ENCODE peak calls at places on chromosomes 6 and 20, in seven cellular contexts. H, A, T, N, W, K and P are unnamed samples.
A peak's percentile ranks its signal among the peaks of the same experiment; 100 is the strongest.

GRCh38 chr20:44856847-44857448 is 28.6 kb upstream of the YWHAB start:
- DNase-seq in H (no peak), A (no peak), T (no peak), N (no peak), W (no peak), K (no peak), P (no peak)

GRCh38 chr6:18260448-18261106 is 3.8 kb downstream of the DEK start:
- DNase-seq in H (no peak), A (no peak), T (no peak), N (no peak), W (peak; percentile 48), K (no peak), P (no peak)

GRCh38 chr20:61659652-61660346 is 405.9 kb downstream of the TAF4 start:
- DNase-seq in H (no peak), A (no peak), T (no peak), N (no peak), W (no peak), K (peak; percentile 34), P (no peak)

GRCh38 chr20:33811763-33812672 is 870 bp downstream of the CHMP4B start:
- DNase-seq in H (peak; percentile 66), A (no peak), T (peak; percentile 70), N (no peak), W (no peak), K (peak; percentile 22), P (no peak)

GRCh38 chr6:5730586-5731263 is 276.0 kb downstream of the NRN1 start:
- DNase-seq in H (no peak), A (no peak), T (no peak), N (no peak), W (no peak), K (no peak), P (no peak)

GRCh38 chr20:16714765-16715164 is 15.1 kb upstream of the SNRPB2 start:
- DNase-seq in H (no peak), A (no peak), T (no peak), N (no peak), W (no peak), K (no peak), P (no peak)

GRCh38 chr6:5653801-5654200 is 352.9 kb downstream of the NRN1 start:
- DNase-seq in H (no peak), A (no peak), T (no peak), N (no peak), W (no peak), K (no peak), P (no peak)

GRCh38 chr6:110875548-110876169 is 1.1 kb downstream of the AMD1 start:
- DNase-seq in H (peak; percentile 53), A (peak; percentile 58), T (peak; percentile 58), N (peak; percentile 42), W (peak; percentile 42), K (peak; percentile 66), P (peak; percentile 87)

GRCh38 chr6:81981812-81982211 is 229.3 kb upstream of the TENT5A start:
- DNase-seq in H (no peak), A (no peak), T (no peak), N (no peak), W (no peak), K (no peak), P (no peak)

GRCh38 chr6:39923394-39923793 is 10.9 kb downstream of the MOCS1 start:
- DNase-seq in H (peak; percentile 89), A (no peak), T (no peak), N (no peak), W (no peak), K (no peak), P (no peak)

GRCh38 chr6:127858992-127859391 is 41.9 kb downstream of the THEMIS start:
- DNase-seq in H (no peak), A (no peak), T (no peak), N (no peak), W (no peak), K (no peak), P (no peak)
- TF ChIP-seq CTCF in H (no peak), A (no peak), T (no peak), N (no peak), W (no peak), K (no peak), P (no peak)

GRCh38 chr20:38216201-38216600 is 44.3 kb downstream of the KIAA1755 start:
- DNase-seq in H (no peak), A (no peak), T (no peak), N (no peak), W (no peak), K (no peak), P (no peak)

GRCh38 chr20:38215789-38216182 is 44.7 kb downstream of the KIAA1755 start:
- DNase-seq in H (no peak), A (no peak), T (no peak), N (no peak), W (no peak), K (no peak), P (no peak)

GRCh38 chr20:38214256-38214870 is 46.2 kb downstream of the KIAA1755 start:
- DNase-seq in H (no peak), A (no peak), T (no peak), N (no peak), W (no peak), K (no peak), P (no peak)

GRCh38 chr20:38213607-38213940 is 47.0 kb downstream of the KIAA1755 start:
- DNase-seq in H (no peak), A (no peak), T (no peak), N (no peak), W (no peak), K (no peak), P (no peak)

DNA sequence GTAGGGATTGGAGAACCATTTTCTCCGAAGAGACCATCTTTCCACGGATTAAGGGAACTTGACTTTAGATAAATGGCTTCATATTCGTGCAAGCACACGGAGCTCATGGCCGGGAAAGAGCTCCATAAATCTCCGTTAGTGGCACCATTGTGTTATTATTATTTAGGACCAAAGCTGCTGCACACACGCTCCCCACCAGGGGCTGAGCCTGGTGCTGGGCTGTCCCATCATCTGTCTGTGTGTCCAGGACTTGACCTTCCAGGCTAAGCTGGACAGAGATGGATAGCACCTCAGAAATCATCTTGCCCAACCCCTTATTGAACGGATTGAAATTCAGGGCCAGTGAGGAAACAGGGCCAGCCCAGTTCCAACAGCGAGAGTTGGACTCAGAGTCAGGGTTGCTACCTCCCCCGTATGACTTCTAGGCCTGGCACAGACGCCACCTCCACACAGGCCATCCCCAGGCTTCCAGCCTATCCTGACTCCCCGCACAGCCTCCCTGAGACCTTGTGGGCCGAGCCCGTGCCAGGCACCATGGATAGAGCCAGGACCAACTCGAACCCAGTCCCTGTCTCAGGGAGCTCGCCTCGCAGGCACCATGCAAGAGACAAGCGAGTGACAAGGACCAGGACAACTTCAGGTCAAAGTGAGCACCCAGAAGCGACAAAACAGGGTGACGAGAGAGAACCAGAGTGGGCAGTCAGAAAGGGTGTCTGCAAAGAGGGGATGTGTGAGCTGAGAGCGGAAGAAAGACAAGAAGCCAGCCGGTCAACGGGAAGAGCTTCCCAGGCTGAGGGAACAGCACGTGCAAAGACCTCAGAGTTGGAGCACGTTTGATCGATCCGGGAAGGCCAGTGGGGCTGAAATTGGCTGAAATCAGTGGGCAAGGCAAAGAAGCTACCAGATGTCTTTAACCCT is 45.4 kb downstream of the KIAA1755 start:
- DNase-seq in H (no peak), A (no peak), T (no peak), N (no peak), W (no peak), K (no peak), P (no peak)
- TF ChIP-seq CTCF in H (no peak), A (no peak), T (no peak), N (peak; percentile 31), W (no peak), K (peak; percentile 36), P (no peak)

GRCh38 chr6:10381133-10381829 is 33.6 kb downstream of the TFAP2A start:
- DNase-seq in H (no peak), A (no peak), T (no peak), N (no peak), W (peak; percentile 69), K (no peak), P (no peak)
- TF ChIP-seq CTCF in H (no peak), A (no peak), T (no peak), N (peak; percentile 41), W (peak; percentile 9), K (no peak), P (no peak)

DNA sequence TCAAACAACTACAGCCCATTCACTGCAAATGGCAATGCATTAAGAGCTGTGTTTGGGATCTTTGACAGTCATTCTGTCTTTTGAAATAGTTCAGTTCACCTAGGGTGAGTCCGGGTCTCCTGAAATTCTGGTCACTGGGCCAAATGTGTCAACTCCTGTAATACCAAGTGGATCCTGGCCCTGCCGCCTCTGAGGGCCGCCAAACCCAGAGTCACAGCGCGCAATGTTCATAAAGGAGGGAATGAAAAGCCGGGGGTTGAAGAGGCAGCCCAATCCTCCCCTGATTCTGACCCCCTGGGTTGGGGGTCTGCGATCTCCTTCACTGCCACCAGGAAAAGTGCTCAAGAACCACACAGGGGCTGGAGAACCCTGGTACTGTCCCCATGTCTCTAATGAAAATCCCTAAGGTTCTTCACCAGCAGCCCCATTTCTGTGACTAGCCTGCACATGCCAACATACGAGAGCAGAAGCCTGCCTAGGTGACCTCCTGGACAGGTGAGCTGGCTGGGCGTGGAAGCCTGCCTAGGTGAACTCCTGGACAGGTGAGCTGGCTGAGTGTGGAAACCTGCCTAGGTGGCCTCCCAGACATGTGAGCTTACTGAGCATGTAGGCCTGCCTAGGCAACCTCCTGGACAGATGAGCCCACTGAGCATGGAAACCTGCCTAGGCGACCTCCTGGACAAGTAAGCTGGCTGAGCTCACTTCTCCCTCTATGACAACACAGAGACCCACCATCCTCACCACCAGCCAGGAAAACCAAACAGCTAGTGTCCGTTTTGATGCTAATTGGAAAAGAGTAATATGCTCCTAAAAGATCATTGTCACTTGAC is 16.1 kb upstream of the APMAP start:
- DNase-seq in H (no peak), A (no peak), T (no peak), N (no peak), W (no peak), K (no peak), P (peak; percentile 71)
- TF ChIP-seq CTCF in H (no peak), A (no peak), T (no peak), N (no peak), W (no peak), K (no peak), P (no peak)